ENCODE peak calls at places on chromosomes 2 and 18, in seven cellular contexts. N, Q, Y, A, Z, L and U are unnamed samples.

GRCh38 chr2:119803101-119803500 is 43.4 kb downstream of the PTPN4 start:
- DNase-seq in N (no peak), Q (no peak), Y (no peak), A (no peak), Z (no peak), L (no peak), U (no peak)

GRCh38 chr2:176285321-176285720 is 16.1 kb downstream of the MTX2 start:
- DNase-seq in N (no peak), Q (no peak), Y (no peak), A (no peak), Z (peak), L (peak), U (no peak)

GRCh38 chr2:213306320-213306942 is 22.2 kb downstream of the SPAG16 start:
- DNase-seq in N (no peak), Q (no peak), Y (peak), A (no peak), Z (peak), L (peak), U (no peak)

GRCh38 chr2:1282552-1282951 is 130.7 kb upstream of the TPO start:
- DNase-seq in N (no peak), Q (no peak), Y (no peak), A (no peak), Z (peak), L (no peak), U (no peak)

GRCh38 chr2:109032229-109032800 is 43.3 kb upstream of the EDAR start:
- DNase-seq in N (no peak), Q (peak), Y (no peak), A (no peak), Z (no peak), L (no peak), U (no peak)

GRCh38 chr18:565562-566061 is 14.6 kb upstream of the CETN1 start:
- DNase-seq in N (no peak), Q (no peak), Y (no peak), A (no peak), Z (no peak), L (no peak), U (no peak)

GRCh38 chr18:56716692-56717146 is 65.6 kb downstream of the WDR7 start:
- DNase-seq in N (no peak), Q (no peak), Y (no peak), A (no peak), Z (no peak), L (peak), U (no peak)

GRCh38 chr2:121707920-121708361 is 28.7 kb downstream of the NIFK start:
- DNase-seq in N (no peak), Q (no peak), Y (peak), A (no peak), Z (no peak), L (no peak), U (no peak)

GRCh38 chr2:55460562-55460961 is 40.9 kb upstream of the CCDC88A start:
- DNase-seq in N (no peak), Q (no peak), Y (no peak), A (no peak), Z (peak), L (peak), U (no peak)

GRCh38 chr2:193895226-193895625 is 1700.5 kb upstream of the TMEFF2 start:
- DNase-seq in N (no peak), Q (no peak), Y (no peak), A (no peak), Z (no peak), L (no peak), U (no peak)

GRCh38 chr2:11357428-11357972 is 13.1 kb upstream of the ROCK2 start:
- DNase-seq in N (no peak), Q (no peak), Y (no peak), A (no peak), Z (no peak), L (peak), U (no peak)

GRCh38 chr18:49055787-49056186 is 105.0 kb upstream of the SMAD7 start:
- DNase-seq in N (no peak), Q (peak), Y (no peak), A (peak), Z (peak), L (peak), U (no peak)

GRCh38 chr2:68115965-68116364 is 41.7 kb upstream of the PNO1 start:
- DNase-seq in N (no peak), Q (no peak), Y (no peak), A (no peak), Z (no peak), L (no peak), U (no peak)

DNA sequence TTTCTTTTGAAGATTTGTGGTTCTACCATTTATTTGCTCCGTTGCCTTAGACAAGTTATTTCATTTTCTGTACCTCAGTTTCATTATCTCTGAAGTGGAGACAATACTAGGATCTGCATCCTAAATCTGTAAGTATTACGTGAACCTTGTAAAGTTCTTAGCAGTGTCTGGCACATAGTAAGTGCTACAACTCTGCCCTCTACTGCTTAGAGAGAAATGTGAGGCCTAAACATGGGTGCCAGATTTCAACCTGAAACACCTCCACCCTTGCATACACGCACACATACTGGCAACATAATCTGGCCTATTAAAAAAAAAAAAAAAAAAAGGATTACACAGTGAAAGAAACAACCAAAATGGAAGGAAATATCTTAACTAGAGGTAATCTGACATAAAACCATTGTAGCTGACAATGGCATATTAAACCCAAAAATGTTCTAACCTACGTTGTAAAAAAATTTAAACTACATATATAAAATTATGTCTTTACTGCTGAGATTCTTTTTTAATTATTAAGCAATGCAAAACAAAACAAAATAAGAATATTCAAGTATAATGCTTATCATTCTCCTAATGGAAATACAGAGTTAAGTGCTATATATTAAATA is 132.6 kb downstream of the MAP2 start:
- DNase-seq in N (no peak), Q (no peak), Y (peak), A (peak), Z (peak), L (peak), U (peak)
- TF ChIP-seq CTCF in N (peak), Q (no peak), Y (no peak), A (peak), Z (peak), L (peak), U (peak)

DNA sequence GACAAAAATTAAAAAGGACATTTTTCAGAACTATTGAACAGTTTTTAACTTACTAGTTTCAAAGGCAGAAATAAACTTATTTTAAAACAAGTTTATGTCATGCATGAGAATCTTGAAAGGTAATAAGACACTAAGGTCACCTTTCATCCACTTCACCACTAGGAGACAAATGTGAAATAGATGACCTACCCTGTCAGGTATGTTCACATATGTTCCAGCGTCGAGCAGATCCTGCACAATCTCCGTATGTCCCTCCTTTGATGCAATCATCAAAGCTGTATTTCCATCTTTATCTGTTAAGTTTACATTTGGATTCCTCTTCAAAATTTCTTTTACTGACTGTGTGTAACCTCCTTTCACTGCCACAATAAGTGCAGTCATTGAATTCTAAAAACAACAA is 34.7 kb downstream of the KIDINS220 start:
- DNase-seq in N (no peak), Q (no peak), Y (no peak), A (no peak), Z (no peak), L (no peak), U (no peak)
- TF ChIP-seq CTCF in N (no peak), Q (no peak), Y (no peak), A (no peak), Z (no peak), L (no peak), U (no peak)

GRCh38 chr2:178895872-178896271 is 88.6 kb upstream of the TTN start:
- DNase-seq in N (no peak), Q (no peak), Y (no peak), A (no peak), Z (no peak), L (no peak), U (no peak)

GRCh38 chr2:178895171-178895570 is 87.9 kb upstream of the TTN start:
- DNase-seq in N (no peak), Q (no peak), Y (no peak), A (no peak), Z (no peak), L (no peak), U (no peak)

GRCh38 chr2:178891959-178892485 is 84.8 kb upstream of the TTN start:
- DNase-seq in N (no peak), Q (no peak), Y (no peak), A (no peak), Z (no peak), L (no peak), U (no peak)

GRCh38 chr2:178886006-178886405 is 78.8 kb upstream of the TTN start:
- DNase-seq in N (no peak), Q (no peak), Y (peak), A (no peak), Z (peak), L (no peak), U (no peak)

GRCh38 chr2:178891265-178891958 is 84.2 kb upstream of the TTN start:
- DNase-seq in N (peak), Q (peak), Y (peak), A (peak), Z (peak), L (peak), U (peak)
- TF ChIP-seq CTCF in N (peak), Q (peak), Y (peak), A (peak), Z (peak), L (peak), U (peak)

GRCh38 chr2:190636362-190636761 is 12.5 kb upstream of the NAB1 start:
- DNase-seq in N (no peak), Q (no peak), Y (no peak), A (no peak), Z (peak), L (peak), U (no peak)

GRCh38 chr2:190637903-190638618 is 10.8 kb upstream of the NAB1 start:
- DNase-seq in N (no peak), Q (no peak), Y (no peak), A (no peak), Z (no peak), L (no peak), U (no peak)

GRCh38 chr2:190634381-190634780 is 14.5 kb upstream of the NAB1 start:
- DNase-seq in N (no peak), Q (no peak), Y (no peak), A (no peak), Z (peak), L (peak), U (no peak)

GRCh38 chr2:190637331-190637734 is 11.6 kb upstream of the NAB1 start:
- DNase-seq in N (no peak), Q (no peak), Y (no peak), A (no peak), Z (peak), L (peak), U (no peak)

DNA sequence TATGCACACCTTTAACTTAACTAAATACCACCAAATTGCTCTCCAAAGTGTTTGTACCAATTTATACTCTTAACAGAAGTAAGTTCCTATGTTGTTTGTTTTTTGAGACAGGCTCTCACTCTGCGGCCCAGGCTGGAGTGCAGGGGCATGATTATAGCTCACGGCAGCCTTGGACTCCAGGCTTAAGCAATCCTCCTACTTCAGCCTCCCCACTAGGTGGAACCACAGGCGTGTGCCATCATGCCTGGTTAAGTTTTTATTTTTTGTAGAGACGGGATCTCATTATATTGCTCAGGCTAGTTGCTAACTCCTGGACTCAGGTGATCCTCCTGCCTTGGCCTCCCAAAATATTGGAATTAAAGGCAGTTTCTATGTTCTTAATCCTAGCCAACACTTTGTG is 13.1 kb upstream of the NAB1 start:
- DNase-seq in N (no peak), Q (no peak), Y (no peak), A (no peak), Z (no peak), L (no peak), U (no peak)
- TF ChIP-seq CTCF in N (no peak), Q (no peak), Y (no peak), A (no peak), Z (peak), L (no peak), U (peak)

GRCh38 chr2:170771049-170771937 is 1.1 kb downstream of the ERICH2 start:
- DNase-seq in N (no peak), Q (peak), Y (no peak), A (no peak), Z (peak), L (no peak), U (no peak)
- TF ChIP-seq CTCF in N (no peak), Q (no peak), Y (no peak), A (no peak), Z (no peak), L (no peak), U (no peak)

GRCh38 chr2:71003396-71003795 is 8.7 kb upstream of the TEX261 start:
- DNase-seq in N (no peak), Q (no peak), Y (no peak), A (no peak), Z (no peak), L (no peak), U (no peak)

GRCh38 chr2:71004356-71004755 is 9.7 kb upstream of the TEX261 start:
- DNase-seq in N (no peak), Q (no peak), Y (no peak), A (no peak), Z (no peak), L (no peak), U (no peak)

GRCh38 chr2:70999362-70999761 is 4.7 kb upstream of the TEX261 start:
- DNase-seq in N (no peak), Q (no peak), Y (no peak), A (no peak), Z (no peak), L (no peak), U (no peak)

GRCh38 chr2:71001592-71002570 is 7.2 kb upstream of the TEX261 start:
- DNase-seq in N (no peak), Q (no peak), Y (no peak), A (peak), Z (no peak), L (no peak), U (no peak)

DNA sequence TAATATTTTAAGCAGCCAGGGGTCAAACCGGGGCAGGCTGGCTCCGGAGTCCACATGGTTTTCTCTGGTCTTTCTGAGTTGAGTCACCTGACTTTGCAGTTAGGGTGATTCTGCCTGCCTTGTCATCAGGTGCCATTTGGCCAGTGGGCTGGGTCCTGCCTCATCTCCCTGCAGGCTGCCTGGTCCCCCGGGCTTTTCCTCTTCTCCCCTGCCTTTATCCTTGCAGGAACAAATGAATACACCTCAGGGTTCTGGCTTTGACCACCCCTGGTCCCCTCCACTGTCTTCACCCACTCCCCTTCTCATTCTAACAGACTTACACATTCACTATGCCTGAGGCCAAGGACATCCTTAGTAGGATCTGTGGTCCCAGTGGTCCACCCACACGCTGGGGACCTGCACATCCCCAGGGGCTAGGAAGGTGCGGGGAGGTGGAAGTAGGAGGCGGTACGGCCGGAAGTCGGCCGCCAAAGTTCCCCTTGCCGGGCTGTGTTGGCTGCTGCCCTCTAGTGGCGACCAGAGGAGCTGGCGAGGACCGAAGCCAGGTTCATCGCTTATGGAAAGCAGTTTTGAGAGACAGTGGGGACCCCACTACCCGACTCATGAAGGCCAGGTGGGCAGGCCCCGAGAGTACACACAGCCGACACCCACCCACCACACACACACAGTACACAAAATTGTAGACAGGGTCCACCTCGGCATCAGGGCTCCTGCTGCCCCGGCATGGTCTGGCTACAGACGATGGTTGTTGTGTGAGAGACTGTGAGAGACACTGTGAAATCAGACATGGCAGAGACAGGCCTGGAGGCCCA is 6.3 kb upstream of the TEX261 start:
- DNase-seq in N (no peak), Q (peak), Y (peak), A (peak), Z (peak), L (peak), U (peak)
- TF ChIP-seq CTCF in N (peak), Q (peak), Y (peak), A (peak), Z (peak), L (peak), U (peak)

DNA sequence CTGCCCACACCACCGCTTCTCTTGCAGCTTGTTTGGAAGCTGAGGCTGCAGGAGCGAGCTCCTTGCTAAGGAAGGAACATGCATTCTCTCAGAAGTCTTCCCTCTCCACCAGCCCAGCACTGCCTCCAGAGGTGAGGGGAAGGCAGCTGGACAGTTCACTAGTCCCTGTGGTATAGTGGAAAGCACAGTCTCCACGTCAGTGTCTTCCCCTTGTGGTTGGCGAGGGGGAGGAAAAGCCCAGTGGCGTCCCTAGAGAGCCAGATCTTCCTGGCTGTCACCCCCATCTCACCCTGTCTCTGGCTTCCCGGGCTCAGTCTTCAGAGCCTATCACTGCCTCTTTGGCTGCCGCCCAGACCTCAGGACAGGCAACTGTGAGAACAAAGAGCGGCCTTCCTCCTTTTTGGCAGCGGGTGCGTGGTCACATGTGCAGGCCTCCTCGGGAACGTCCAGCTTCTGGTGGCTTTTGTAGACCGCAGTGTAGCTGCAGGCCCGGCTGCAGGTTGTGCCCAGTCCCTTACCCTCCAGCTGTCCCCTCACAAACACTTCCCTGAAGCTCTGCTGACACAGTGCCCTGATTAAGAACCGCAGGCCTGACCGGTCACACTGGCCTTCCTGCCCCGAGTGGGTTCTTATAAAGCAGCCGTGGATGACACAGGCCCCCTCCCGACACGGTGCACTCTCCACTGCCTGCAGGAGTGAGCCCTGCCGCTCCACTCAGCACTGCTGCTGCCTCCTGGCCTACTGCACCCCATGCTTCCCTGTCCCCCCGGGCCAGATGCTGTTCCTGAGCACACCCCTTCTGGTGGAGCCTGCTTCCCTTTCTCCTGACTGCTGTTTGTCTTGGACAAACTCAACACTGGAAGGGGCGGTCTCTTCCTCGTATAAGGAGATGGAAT is 90.9 kb downstream of the RNF144A start:
- DNase-seq in N (no peak), Q (no peak), Y (peak), A (no peak), Z (peak), L (peak), U (no peak)
- TF ChIP-seq CTCF in N (no peak), Q (no peak), Y (no peak), A (no peak), Z (peak), L (peak), U (no peak)

DNA sequence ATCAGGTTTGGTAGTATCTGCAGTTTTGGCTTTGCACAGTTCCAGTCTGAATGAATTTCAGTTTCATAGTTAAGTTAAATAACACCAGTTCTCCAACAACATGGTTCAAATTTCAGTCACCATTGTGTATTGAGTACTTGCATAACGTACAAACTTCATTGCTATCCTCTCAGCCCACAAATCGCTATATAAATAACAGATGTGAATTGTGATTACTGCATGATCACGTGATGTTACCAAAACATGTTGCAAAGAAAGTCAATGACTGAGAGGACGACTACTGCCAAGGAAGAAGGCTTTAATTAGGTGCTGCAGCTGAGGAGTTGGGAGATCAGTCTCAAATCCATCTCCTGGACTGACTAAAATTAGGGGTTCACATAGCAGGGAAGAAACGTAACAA is 48.2 kb downstream of the COL4A4 start:
- DNase-seq in N (no peak), Q (no peak), Y (no peak), A (no peak), Z (peak), L (peak), U (no peak)
- TF ChIP-seq CTCF in N (no peak), Q (no peak), Y (no peak), A (no peak), Z (no peak), L (no peak), U (no peak)

GRCh38 chr2:31956299-31956698 is 54.5 kb downstream of the MEMO1 start:
- DNase-seq in N (no peak), Q (no peak), Y (no peak), A (no peak), Z (no peak), L (no peak), U (no peak)
- TF ChIP-seq CTCF in N (no peak), Q (no peak), Y (no peak), A (no peak), Z (no peak), L (no peak), U (no peak)